ENCODE peak calls at places on chromosomes 4 and X, in six cellular contexts. H is stimulated activated CD8-positive, alpha-beta memory T cell treated with anti-CD3 and anti-CD28 coated beads, Interleukin-4, amount 100 ng/mL, for 24 hours; F is RCC 7860; Y is ELF-1; I is choroid plexus epithelial cell; W is stimulated activated naive CD4-positive, alpha-beta T cell. L is an unnamed sample.

GRCh38 chr4:48203819-48204218 is 65.8 kb downstream of the TEC start:
- DNase-seq in H (no peak), F (no peak), Y (no peak), I (no peak), W (no peak), L (no peak)

GRCh38 chr4:184014301-184014700 is 109.2 kb downstream of the STOX2 start:
- DNase-seq in H (no peak), F (no peak), Y (no peak), I (no peak), W (no peak), L (no peak)

GRCh38 chrX:19040373-19040772 is 56.5 kb upstream of the PHKA2 start:
- DNase-seq in H (no peak), F (no peak), Y (no peak), I (no peak), W (no peak), L (no peak)

GRCh38 chr4:103429283-103429682 is 231.1 kb upstream of the CENPE start:
- DNase-seq in H (no peak), F (no peak), Y (peak), I (no peak), W (no peak), L (peak)

GRCh38 chrX:16870861-16871584 is 861 bp upstream of the RBBP7 start:
- DNase-seq in H (no peak), F (no peak), Y (peak), I (no peak), W (no peak), L (peak)

GRCh38 chr4:15944895-15945294 is 6.4 kb upstream of the FGFBP1 start:
- DNase-seq in H (no peak), F (no peak), Y (no peak), I (no peak), W (no peak), L (no peak)

GRCh38 chrX:133516691-133517090 is 101.4 kb upstream of the GPC4 start:
- DNase-seq in H (no peak), F (no peak), Y (no peak), I (no peak), W (no peak), L (no peak)

GRCh38 chr4:137664055-137664405 is 131.7 kb upstream of the PCDH18 start:
- DNase-seq in H (no peak), F (no peak), Y (no peak), I (peak), W (no peak), L (no peak)

GRCh38 chr4:7338876-7339623 is 95.7 kb downstream of the PSAPL1 start:
- DNase-seq in H (no peak), F (no peak), Y (no peak), I (no peak), W (no peak), L (no peak)

GRCh38 chr4:27003602-27004238 is 143.1 kb downstream of the STIM2 start:
- DNase-seq in H (no peak), F (no peak), Y (no peak), I (peak), W (no peak), L (no peak)

GRCh38 chrX:141814213-141814857 is 23.8 kb upstream of the MAGEC3 start:
- DNase-seq in H (no peak), F (no peak), Y (no peak), I (no peak), W (no peak), L (peak)

GRCh38 chr4:8131210-8131609 is 27.4 kb downstream of the ABLIM2 start:
- DNase-seq in H (no peak), F (no peak), Y (no peak), I (no peak), W (no peak), L (no peak)

GRCh38 chrX:6021316-6022091 is 207.2 kb downstream of the NLGN4X start:
- DNase-seq in H (no peak), F (no peak), Y (peak), I (peak), W (no peak), L (peak)

GRCh38 chr4:145878501-145879435 is 59.9 kb downstream of the ZNF827 start:
- DNase-seq in H (no peak), F (no peak), Y (no peak), I (peak), W (no peak), L (no peak)

GRCh38 chr4:76256032-76256431 is 4.5 kb downstream of the FAM47E start:
- DNase-seq in H (no peak), F (no peak), Y (no peak), I (no peak), W (no peak), L (no peak)

GRCh38 chrX:2374086-2374485 is 126.7 kb downstream of the DHRSX start:
- DNase-seq in H (no peak), F (no peak), Y (no peak), I (no peak), W (no peak), L (no peak)

GRCh38 chrX:140764401-140764919 is 54.9 kb downstream of the LINC00632 start:
- DNase-seq in H (no peak), F (no peak), Y (peak), I (peak), W (no peak), L (peak)

GRCh38 chr4:71195932-71196331 is 142.9 kb upstream of the SLC4A4 start:
- DNase-seq in H (no peak), F (peak), Y (peak), I (peak), W (no peak), L (peak)

GRCh38 chr4:137432431-137432830 is 99.9 kb downstream of the PCDH18 start:
- DNase-seq in H (no peak), F (no peak), Y (no peak), I (peak), W (no peak), L (no peak)

GRCh38 chrX:2846992-2847391 is 18.3 kb downstream of the GYG2 start:
- DNase-seq in H (no peak), F (no peak), Y (no peak), I (no peak), W (no peak), L (peak)

GRCh38 chrX:132022115-132022862 is 813 bp upstream of the STK26 start:
- DNase-seq in H (no peak), F (no peak), Y (no peak), I (peak), W (no peak), L (no peak)

GRCh38 chr4:165537028-165537648 is 158.3 kb downstream of the CPE start:
- DNase-seq in H (no peak), F (peak), Y (peak), I (peak), W (no peak), L (no peak)

GRCh38 chr4:112031712-112032328 is 113.4 kb upstream of the FAM241A start:
- DNase-seq in H (no peak), F (peak), Y (peak), I (peak), W (no peak), L (peak)

GRCh38 chr4:85659626-85660213 is 184.8 kb downstream of the ARHGAP24 start:
- DNase-seq in H (no peak), F (no peak), Y (no peak), I (no peak), W (no peak), L (no peak)

GRCh38 chr4:10629394-10629793 is 55.2 kb downstream of the CLNK start:
- DNase-seq in H (no peak), F (no peak), Y (no peak), I (no peak), W (no peak), L (no peak)

GRCh38 chrX:103215037-103215767 is at the start of gene BEX4:
- DNase-seq in H (peak), F (no peak), Y (peak), I (peak), W (peak), L (peak)

GRCh38 chr4:108466936-108467902 is 153.2 kb upstream of the RPL34 start:
- DNase-seq in H (no peak), F (peak), Y (peak), I (peak), W (no peak), L (no peak)

GRCh38 chr4:121217385-121217784 is 53.3 kb upstream of the TNIP3 start:
- DNase-seq in H (no peak), F (no peak), Y (no peak), I (peak), W (no peak), L (no peak)

GRCh38 chr4:13285336-13285735 is 198.8 kb downstream of the RAB28 start:
- DNase-seq in H (no peak), F (no peak), Y (no peak), I (no peak), W (no peak), L (no peak)

GRCh38 chr4:150006197-150006596 is 72.0 kb upstream of the DCLK2 start:
- DNase-seq in H (no peak), F (no peak), Y (no peak), I (peak), W (no peak), L (no peak)

GRCh38 chr4:164012396-164013027 is 518.0 kb downstream of the TMA16 start:
- DNase-seq in H (no peak), F (no peak), Y (peak), I (peak), W (peak), L (peak)

GRCh38 chr4:24594887-24595286 is 10.5 kb upstream of the DHX15 start:
- DNase-seq in H (no peak), F (peak), Y (no peak), I (peak), W (no peak), L (no peak)